ENCODE peak calls at places on chromosomes 2 and 18, in eight cellular contexts. H is heart left ventricle, W is prostate gland, U is HCT116, E is stomach, L is AG04449, O is SK-N-MC, S is OCI-LY7. K is an unnamed sample.

GRCh38 chr2:149741646-149742045 is 154.1 kb upstream of the MMADHC start:
- DNase-seq in H (no peak), U (no peak), S (no peak), O (no peak), L (peak), W (no peak), E (no peak), K (no peak)

GRCh38 chr18:52367962-52368745 is 28.2 kb downstream of the DCC start:
- DNase-seq in U (no peak), E (no peak), W (no peak), L (no peak), S (no peak), O (no peak), H (no peak), K (no peak)

GRCh38 chr2:236073867-236074655 is 94.1 kb downstream of the GBX2 start:
- DNase-seq in L (no peak), S (no peak), E (no peak), W (no peak), H (no peak), U (no peak), O (no peak), K (no peak)

GRCh38 chr2:202529389-202529788 is 105.4 kb upstream of the FAM117B start:
- DNase-seq in U (no peak), L (peak), O (peak), E (no peak), W (no peak), S (no peak), H (no peak), K (no peak)

GRCh38 chr2:86185517-86186212 is 9.6 kb downstream of the IMMT start:
- DNase-seq in L (no peak), E (no peak), O (no peak), U (no peak), H (no peak), W (no peak), S (peak), K (no peak)

GRCh38 chr2:149572102-149572953 is 15.2 kb downstream of the MMADHC start:
- DNase-seq in U (no peak), L (no peak), W (peak), O (no peak), H (no peak), S (no peak), E (no peak), K (no peak)

GRCh38 chr2:171287036-171287435 is 126.3 kb upstream of the TLK1 start:
- DNase-seq in E (no peak), H (no peak), U (no peak), O (no peak), L (no peak), S (no peak), W (no peak), K (no peak)

GRCh38 chr2:112321375-112322320 is 46.3 kb downstream of the ZC3H6 start:
- DNase-seq in U (no peak), E (no peak), O (no peak), H (no peak), W (no peak), L (no peak), S (no peak), K (no peak)

GRCh38 chr2:10234409-10235094 is 68.2 kb upstream of the HPCAL1 start:
- DNase-seq in S (no peak), E (no peak), L (no peak), W (no peak), O (no peak), U (no peak), H (no peak), K (no peak)

GRCh38 chr2:10009811-10010781 is 33.3 kb upstream of the KLF11 start:
- DNase-seq in H (peak), W (no peak), O (no peak), S (no peak), U (no peak), L (no peak), E (peak), K (no peak)

GRCh38 chr2:58449286-58450010 is 208.3 kb upstream of the FANCL start:
- DNase-seq in H (no peak), E (no peak), U (no peak), W (no peak), S (peak), L (no peak), O (peak), K (no peak)

GRCh38 chr2:60641866-60642788 is 88.7 kb upstream of the BCL11A start:
- DNase-seq in L (no peak), H (no peak), S (peak), O (peak), W (peak), E (peak), U (peak), K (peak)

GRCh38 chr2:9010866-9011265 is 7.4 kb upstream of the MBOAT2 start:
- DNase-seq in E (no peak), L (peak), O (peak), S (no peak), W (no peak), U (no peak), H (no peak), K (no peak)

GRCh38 chr2:82027901-82028570 is 1723.5 kb upstream of the LRRTM1 start:
- DNase-seq in W (peak), H (no peak), O (no peak), U (no peak), L (no peak), E (no peak), S (no peak), K (no peak)

GRCh38 chr2:47519147-47519537 is 116.2 kb downstream of the MSH2 start:
- DNase-seq in O (no peak), H (no peak), S (peak), L (no peak), W (no peak), E (no peak), U (no peak), K (no peak)

GRCh38 chr2:159010963-159011362 is 42.5 kb downstream of the TANC1 start:
- DNase-seq in L (no peak), E (no peak), O (no peak), S (no peak), H (no peak), W (no peak), U (no peak), K (no peak)

GRCh38 chr2:237909075-237909695 is 49.8 kb downstream of the RAMP1 start:
- DNase-seq in E (no peak), O (no peak), H (no peak), W (no peak), L (no peak), S (no peak), U (no peak), K (no peak)

GRCh38 chr2:96117701-96118588 is 1.6 kb upstream of the ADRA2B start:
- DNase-seq in E (no peak), H (no peak), W (no peak), L (no peak), U (no peak), S (peak), O (no peak), K (peak)

GRCh38 chr2:239319261-239319661 is 81.6 kb downstream of the HDAC4 start:
- DNase-seq in E (peak), U (no peak), S (no peak), H (no peak), O (no peak), L (no peak), W (no peak), K (no peak)
- H3K4me3 ChIP-seq in E (peak), U (peak), S (no peak), H (no peak), O (no peak), L (no peak), W (no peak), K (no peak)

DNA sequence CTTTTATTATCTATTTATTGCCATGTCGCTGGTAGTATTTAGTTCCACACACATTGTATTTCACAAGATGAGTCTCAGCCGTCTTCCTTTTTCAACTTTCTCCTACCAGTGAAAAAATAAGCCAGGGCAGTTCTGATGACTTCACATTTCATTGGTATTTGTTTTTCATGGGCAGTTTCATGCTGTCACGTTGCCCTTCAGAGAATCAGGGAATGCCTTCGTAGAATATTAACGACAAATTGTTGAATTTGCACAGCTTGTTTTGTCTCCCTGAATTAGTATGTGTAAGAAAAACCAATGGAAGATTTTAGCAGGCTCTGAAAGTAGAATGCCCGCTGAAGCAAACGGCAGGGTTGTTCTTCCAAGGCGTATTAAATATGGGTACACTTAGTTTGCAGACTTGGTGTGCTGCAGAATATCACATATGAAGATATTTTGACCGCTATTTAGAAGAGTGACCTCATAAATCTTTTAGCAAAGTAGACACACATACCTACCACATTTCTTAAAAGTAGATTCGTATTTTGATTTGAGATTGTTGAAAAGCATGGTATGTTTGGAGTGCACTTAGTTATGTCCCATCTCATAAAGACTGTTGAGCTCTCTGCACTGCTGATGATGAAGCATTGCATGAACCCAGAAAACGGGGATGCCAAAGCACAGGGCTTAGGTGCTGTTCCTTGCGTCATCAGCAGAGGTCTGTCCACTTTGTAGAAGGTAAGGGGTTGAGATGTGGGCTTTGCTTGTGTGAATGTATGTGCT is 2.9 kb downstream of the NEDD4L start:
- DNase-seq in E (no peak), U (no peak), L (no peak), S (no peak), W (no peak), O (no peak), H (no peak), K (no peak)
- H3K4me3 ChIP-seq in E (no peak), U (no peak), L (no peak), S (no peak), W (peak), O (no peak), H (no peak), K (no peak)

GRCh38 chr2:66438498-66439290 is 3.8 kb downstream of the MEIS1 start:
- DNase-seq in H (no peak), L (no peak), S (no peak), O (no peak), U (no peak), W (no peak), E (no peak), K (no peak)
- H3K4me3 ChIP-seq in H (peak), L (peak), S (no peak), O (peak), U (no peak), W (peak), E (peak), K (no peak)

GRCh38 chr2:219058541-219059374 is 2.0 kb downstream of the IHH start:
- DNase-seq in O (no peak), E (peak), L (no peak), H (peak), U (no peak), S (no peak), W (no peak), K (no peak)
- H3K4me3 ChIP-seq in O (no peak), E (peak), L (no peak), H (no peak), U (no peak), S (no peak), W (peak), K (no peak)

GRCh38 chr2:128217671-128218070 is 101.0 kb downstream of the HS6ST1 start:
- DNase-seq in W (no peak), U (no peak), H (no peak), S (no peak), E (no peak), O (no peak), L (no peak), K (no peak)

GRCh38 chr2:128215897-128216645 is 102.6 kb downstream of the HS6ST1 start:
- DNase-seq in L (no peak), S (no peak), W (no peak), E (no peak), U (no peak), H (no peak), O (no peak), K (no peak)

GRCh38 chr2:128219891-128220290 is 98.8 kb downstream of the HS6ST1 start:
- DNase-seq in L (no peak), U (no peak), O (no peak), H (no peak), E (no peak), S (no peak), W (no peak), K (no peak)

GRCh38 chr2:128214251-128214650 is 104.4 kb downstream of the HS6ST1 start:
- DNase-seq in E (no peak), U (no peak), L (no peak), H (no peak), W (no peak), O (no peak), S (no peak), K (no peak)

DNA sequence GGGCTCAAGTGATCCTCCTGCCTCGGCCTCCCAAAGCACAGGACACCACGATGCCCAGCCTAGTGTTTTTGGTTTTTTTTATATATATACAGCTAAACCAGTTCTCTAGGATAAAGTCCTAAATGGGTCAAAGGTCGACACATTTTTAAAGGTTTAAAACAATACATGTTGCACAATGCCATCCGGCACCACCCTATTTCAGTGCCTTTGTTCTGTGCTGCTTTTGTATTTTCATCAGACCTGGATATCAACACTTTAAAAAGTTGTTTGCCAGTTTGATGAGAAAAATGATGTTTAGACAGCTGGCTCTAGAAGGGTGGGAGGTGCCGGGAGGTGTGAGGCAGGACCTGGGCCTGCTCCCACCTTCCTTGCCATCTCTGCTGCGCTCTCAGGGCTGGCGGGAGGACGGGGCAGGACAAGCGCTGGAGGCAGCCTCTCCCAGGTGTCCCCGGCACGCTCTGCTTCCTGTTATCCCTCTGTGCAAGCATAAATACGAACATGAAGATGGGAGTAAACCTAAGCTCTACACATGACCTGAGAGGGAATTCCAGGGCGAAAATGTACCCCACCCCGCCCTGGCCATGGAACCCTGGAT is 103.7 kb downstream of the HS6ST1 start:
- DNase-seq in O (no peak), S (no peak), E (no peak), L (no peak), W (no peak), H (no peak), U (no peak), K (no peak)
- H3K4me3 ChIP-seq in O (no peak), S (no peak), E (no peak), L (no peak), W (no peak), H (no peak), U (no peak), K (no peak)

GRCh38 chr2:241379481-241380480 is 23.7 kb downstream of the FARP2 start:
- DNase-seq in E (no peak), L (peak), S (no peak), W (no peak), H (no peak), U (no peak), O (no peak), K (peak)
- H3K4me3 ChIP-seq in E (no peak), L (peak), S (no peak), W (no peak), H (no peak), U (no peak), O (no peak), K (no peak)